ENCODE peak calls at places on chromosome 15, in ten cellular contexts. B, Z, T, P, A, N, K, W, D and V are unnamed samples.

GRCh38 chr15:92043283-92043682 is 189.8 kb downstream of the SLCO3A1 start:
- DNase-seq in D (no peak), K (no peak), N (no peak), P (no peak), A (no peak), Z (no peak), B (no peak), T (no peak), W (no peak), V (no peak)

GRCh38 chr15:65902373-65902772 is 33.1 kb downstream of the RAB11A start:
- DNase-seq in T (peak; percentile 22), W (peak; percentile 31), A (peak; percentile 71), D (peak; percentile 68), Z (no peak), N (no peak), P (no peak), K (peak; percentile 31), B (peak; percentile 59), V (no peak)

GRCh38 chr15:67165653-67166260 is 88.7 kb downstream of the AAGAB start:
- DNase-seq in D (no peak), A (peak; percentile 52), P (peak; percentile 56), B (no peak), T (no peak), W (no peak), N (no peak), Z (peak; percentile 94), K (no peak), V (no peak)

GRCh38 chr15:98751767-98752166 is 103.4 kb downstream of the IGF1R start:
- DNase-seq in B (no peak), A (no peak), P (no peak), N (no peak), T (no peak), Z (no peak), D (no peak), W (no peak), K (no peak), V (no peak)

GRCh38 chr15:44718927-44719292 is 7.6 kb downstream of the B2M start:
- DNase-seq in A (no peak), T (no peak), W (no peak), Z (no peak), N (no peak), D (no peak), P (no peak), K (no peak), B (no peak), V (no peak)

GRCh38 chr15:75648156-75649000 is 666 bp downstream of the SNX33 start:
- DNase-seq in B (peak; percentile 78), A (peak; percentile 82), K (peak; percentile 50), D (peak; percentile 62), Z (peak; percentile 16), P (peak; percentile 65), T (peak; percentile 61), N (peak; percentile 68), W (peak; percentile 53), V (no peak)

GRCh38 chr15:57624730-57625129 is 33.0 kb downstream of the MYZAP start:
- DNase-seq in W (no peak), P (no peak), K (no peak), D (no peak), N (no peak), Z (no peak), A (no peak), B (no peak), T (no peak), V (no peak)

GRCh38 chr15:92979011-92979701 is 79.0 kb downstream of the CHD2 start:
- DNase-seq in T (no peak), W (no peak), N (no peak), P (no peak), Z (peak; percentile 57), K (no peak), D (no peak), A (peak; percentile 68), B (no peak), V (no peak)

DNA sequence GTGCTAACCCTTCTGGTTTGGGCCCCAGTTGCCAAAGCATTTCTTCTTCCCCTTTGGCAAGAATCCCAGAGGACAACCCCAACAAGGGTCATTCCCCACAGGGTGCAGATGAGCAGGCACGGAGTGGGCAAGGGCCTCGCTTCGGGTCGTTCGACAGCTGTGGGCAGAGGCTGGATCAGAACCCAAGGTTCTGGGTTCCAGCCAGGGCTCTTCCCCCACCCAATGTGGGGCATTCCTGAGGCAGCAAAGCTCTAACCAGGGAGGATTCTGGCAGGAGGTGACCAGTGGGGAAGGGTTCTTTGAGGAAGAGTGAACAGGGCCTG is 48.3 kb downstream of the CYP11A1 start:
- DNase-seq in T (no peak), W (no peak), K (no peak), D (no peak), B (no peak), N (no peak), Z (no peak), A (no peak), P (no peak), V (no peak)
- H3K4me1 ChIP-seq in T (peaks cover 16% of the 10 kb centered on the region), W (no peaks in the 10 kb centered on the region), K (peaks cover 61% of the 10 kb centered on the region), D (peaks cover 18% of the 10 kb centered on the region), B (peaks cover 7% of the 10 kb centered on the region), N (no peaks in the 10 kb centered on the region), Z (peaks cover 45% of the 10 kb centered on the region), A (no peaks in the 10 kb centered on the region), P (no peaks in the 10 kb centered on the region), V (peaks cover 64% of the 10 kb centered on the region)

GRCh38 chr15:88467073-88467934 is at the start of the genes MRPL46 and MRPS11:
- DNase-seq in D (peak; percentile 91), P (peak; percentile 89), W (peak; percentile 87), B (peak; percentile 95), A (peak; percentile 91), Z (peak; percentile 71), N (peak; percentile 87), T (peak; percentile 92), K (peak; percentile 89), V (peak; percentile 89)

GRCh38 chr15:88465633-88466219 is 1.5 kb downstream of the MRPL46 start:
- DNase-seq in B (no peak), P (peak; percentile 48), N (no peak), T (no peak), D (no peak), W (peak; percentile 79), K (no peak), A (no peak), Z (peak; percentile 12), V (no peak)

GRCh38 chr15:88469321-88469720 is 1.8 kb downstream of the MRPS11 start:
- DNase-seq in K (no peak), D (no peak), A (no peak), W (no peak), P (no peak), Z (no peak), B (no peak), T (no peak), N (no peak), V (no peak)

GRCh38 chr15:88470625-88471372 is 3.3 kb downstream of the MRPS11 start:
- DNase-seq in N (no peak), D (no peak), K (no peak), W (no peak), A (no peak), P (no peak), T (no peak), Z (no peak), B (no peak), V (no peak)

DNA sequence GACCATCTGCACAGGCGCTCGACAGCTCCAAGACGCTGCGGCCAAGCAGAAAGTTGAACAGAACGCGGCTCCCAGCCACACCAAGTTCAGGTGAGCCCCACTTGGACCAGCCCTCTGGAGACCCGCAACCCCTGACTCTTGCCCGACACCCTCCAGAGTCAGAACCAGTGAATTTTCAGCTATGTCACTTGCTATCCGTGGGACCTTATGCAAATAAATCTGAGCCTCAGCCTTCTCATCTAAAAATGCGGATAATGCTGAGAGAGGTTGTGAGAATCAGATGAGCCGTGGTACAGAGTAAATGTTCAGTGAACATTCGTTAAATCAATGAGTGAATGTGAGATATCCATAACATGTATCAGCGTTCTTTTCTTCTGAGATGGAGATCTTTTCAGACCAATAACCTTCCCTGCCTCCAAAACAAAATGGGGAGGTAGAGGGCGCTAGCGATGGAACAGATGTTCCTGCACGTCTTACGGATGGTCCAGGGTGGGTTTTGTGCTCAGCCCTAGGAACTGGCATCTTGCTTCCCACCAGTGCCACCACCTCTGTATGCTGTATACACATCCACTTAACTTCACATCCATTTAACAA is 524 bp downstream of the MRPS11 start:
- DNase-seq in T (no peak), Z (no peak), N (no peak), B (no peak), D (no peak), K (no peak), W (no peak), A (no peak), P (peak; percentile 22), V (no peak)
- TF ChIP-seq CTCF in T (no peak), Z (peak; percentile 35), N (no peak), B (no peak), D (no peak), K (no peak), W (peak; percentile 10), A (no peak), P (peak; percentile 44), V (no peak)

GRCh38 chr15:60426870-60427528 is 29.2 kb upstream of the ANXA2 start:
- DNase-seq in A (no peak), T (no peak), P (peak; percentile 62), D (no peak), K (no peak), N (no peak), B (no peak), W (no peak), Z (peak; percentile 80), V (no peak)

GRCh38 chr15:60420322-60420721 is 22.5 kb upstream of the ANXA2 start:
- DNase-seq in W (no peak), N (no peak), K (no peak), T (no peak), D (no peak), Z (no peak), P (no peak), B (no peak), A (no peak), V (no peak)

GRCh38 chr15:60421544-60421943 is 23.8 kb upstream of the ANXA2 start:
- DNase-seq in D (no peak), B (no peak), W (no peak), A (no peak), Z (peak; percentile 77), P (peak; percentile 85), N (no peak), K (no peak), T (no peak), V (no peak)

GRCh38 chr15:60424006-60424405 is 26.2 kb upstream of the ANXA2 start:
- DNase-seq in P (no peak), W (no peak), T (no peak), Z (no peak), D (no peak), N (no peak), B (no peak), K (no peak), A (no peak), V (no peak)

GRCh38 chr15:60423540-60423939 is 25.8 kb upstream of the ANXA2 start:
- DNase-seq in A (no peak), W (no peak), N (no peak), T (no peak), K (no peak), Z (peak; percentile 88), B (no peak), P (peak; percentile 93), D (no peak), V (no peak)
- H3K27ac ChIP-seq in A (no peak overlapping the region), W (no peak overlapping the region), N (peak overlapping the region; percentile 15), T (no peak overlapping the region), K (no peak overlapping the region), Z (peak overlapping the region; percentile 69), B (no peak overlapping the region), P (no peak overlapping the region), D (no peak overlapping the region), V (no peak overlapping the region)

DNA sequence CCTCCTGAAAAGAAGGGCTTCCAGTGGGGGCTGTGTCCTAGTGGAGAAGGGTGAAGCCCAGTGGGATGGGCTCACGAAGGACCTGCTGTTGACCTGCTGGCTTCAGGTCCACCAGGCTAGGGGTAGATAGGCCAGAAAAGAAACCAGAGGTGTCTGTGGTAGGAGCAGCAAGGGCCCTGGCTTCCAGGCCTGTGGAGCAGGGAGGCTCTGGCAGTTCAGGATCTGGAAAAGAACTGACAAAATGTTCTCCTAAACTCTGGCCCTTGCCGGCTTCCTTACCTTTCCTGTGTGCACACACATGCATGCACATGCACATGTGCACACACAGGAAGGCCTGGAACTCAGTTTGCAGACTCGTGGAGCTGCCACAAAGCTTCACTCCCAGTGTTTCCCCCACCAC is 49.7 kb downstream of the ABHD2 start:
- DNase-seq in P (no peak), N (no peak), D (no peak), Z (no peak), A (no peak), W (no peak), B (no peak), T (no peak), K (no peak), V (no peak)
- H3K4me1 ChIP-seq in P (peaks cover 3% of the 10 kb centered on the region), N (peaks cover 6% of the 10 kb centered on the region), D (peaks cover 1% of the 10 kb centered on the region), Z (peaks cover 18% of the 10 kb centered on the region), A (peaks cover 44% of the 10 kb centered on the region), W (peaks cover 5% of the 10 kb centered on the region), B (peaks cover 67% of the 10 kb centered on the region), T (peaks cover 71% of the 10 kb centered on the region), K (peaks cover 99% of the 10 kb centered on the region), V (peaks cover 16% of the 10 kb centered on the region)